ENCODE peak calls at places on chromosomes 5 and 9, in four cellular contexts. One of them, this sample, is unnamed.

GRCh38 chr5:142315231-142315900 is 9.5 kb downstream of the SPRY4 start:
- DNase-seq in HS-27A: no peak
- DNase-seq in retina: no peak
- DNase-seq in T follicular helper cell: no peak
- DNase-seq in this sample: no peak

GRCh38 chr9:131278421-131279111 is 2.3 kb upstream of the FAM78A start:
- DNase-seq in retina: no peak
- DNase-seq in HS-27A: no peak
- DNase-seq in T follicular helper cell: no peak
- DNase-seq in this sample: no peak

GRCh38 chr5:97142521-97143254 is at the start of gene LIX1:
- DNase-seq in retina: peak
- DNase-seq in HS-27A: no peak
- DNase-seq in T follicular helper cell: no peak
- DNase-seq in this sample: no peak

GRCh38 chr9:137406085-137406773 is 16.7 kb downstream of the EXD3 start:
- DNase-seq in T follicular helper cell: no peak
- DNase-seq in retina: no peak
- DNase-seq in HS-27A: no peak
- DNase-seq in this sample: no peak

GRCh38 chr9:93011114-93011513 is 47.4 kb upstream of the SUSD3 start:
- DNase-seq in retina: no peak
- DNase-seq in T follicular helper cell: no peak
- DNase-seq in HS-27A: no peak
- DNase-seq in this sample: no peak

GRCh38 chr5:122063836-122064235 is 14.2 kb downstream of the LOX start:
- DNase-seq in T follicular helper cell: no peak
- DNase-seq in HS-27A: no peak
- DNase-seq in retina: no peak
- DNase-seq in this sample: no peak

GRCh38 chr9:13728917-13729811 is 449.7 kb upstream of the MPDZ start:
- DNase-seq in HS-27A: no peak
- DNase-seq in retina: no peak
- DNase-seq in T follicular helper cell: no peak
- DNase-seq in this sample: no peak

GRCh38 chr9:7802666-7803065 is 3.1 kb upstream of the DMAC1 start:
- DNase-seq in retina: no peak
- DNase-seq in T follicular helper cell: no peak
- DNase-seq in HS-27A: no peak
- DNase-seq in this sample: no peak

GRCh38 chr5:64876203-64876602 is 107.5 kb downstream of the CWC27 start:
- DNase-seq in HS-27A: no peak
- DNase-seq in T follicular helper cell: no peak
- DNase-seq in retina: no peak
- DNase-seq in this sample: no peak

GRCh38 chr9:10633785-10634184 is 21.0 kb upstream of the PTPRD start:
- DNase-seq in HS-27A: no peak
- DNase-seq in T follicular helper cell: no peak
- DNase-seq in retina: no peak
- DNase-seq in this sample: no peak

GRCh38 chr5:156340886-156341285 is 13.9 kb downstream of the SGCD start:
- DNase-seq in HS-27A: no peak
- DNase-seq in retina: no peak
- DNase-seq in T follicular helper cell: no peak
- DNase-seq in this sample: no peak

GRCh38 chr5:132114150-132115121 is 40.8 kb downstream of the CSF2 start:
- DNase-seq in HS-27A: no peak
- DNase-seq in T follicular helper cell: no peak
- DNase-seq in retina: no peak
- DNase-seq in this sample: no peak

GRCh38 chr9:85716031-85716877 is 25.5 kb downstream of the AGTPBP1 start:
- DNase-seq in HS-27A: no peak
- DNase-seq in retina: no peak
- DNase-seq in T follicular helper cell: no peak
- DNase-seq in this sample: no peak